ENCODE peak calls at places on chromosome 12, in ten cellular contexts. M is fibroblast of pulmonary artery; F is kidney tubule cell; G is GM19239; E is hepatic stellate cell; O is Calu3; W is left cardiac atrium; P is effector memory CD4-positive, alpha-beta T cell; Q is midbrain; U is uterus. A is an unnamed sample.

GRCh38 chr12:123075092-123075491 is 75.8 kb downstream of the PITPNM2 start:
- DNase-seq in O (no peak), F (no peak), W (no peak), E (no peak), U (no peak), Q (no peak), M (no peak), P (no peak), G (no peak), A (no peak)

GRCh38 chr12:130871286-130872178 is at the start of gene RAN:
- DNase-seq in Q (peak), O (peak), E (peak), P (peak), W (peak), M (peak), U (peak), F (peak), G (peak), A (peak)

GRCh38 chr12:94305293-94305957 is 154.2 kb downstream of the CEP83 start:
- DNase-seq in Q (no peak), M (no peak), U (no peak), P (no peak), E (no peak), O (no peak), W (no peak), F (no peak), G (no peak), A (no peak)

GRCh38 chr12:8709124-8709830 is 11.5 kb downstream of the RIMKLB start:
- DNase-seq in W (no peak), F (peak), G (no peak), M (no peak), E (peak), U (no peak), P (no peak), Q (peak), O (peak), A (no peak)

GRCh38 chr12:21759737-21760136 is 14.8 kb downstream of the KCNJ8 start:
- DNase-seq in F (no peak), P (no peak), M (no peak), Q (no peak), O (no peak), E (no peak), U (no peak), G (no peak), W (no peak), A (no peak)

GRCh38 chr12:95790025-95790911 is at the start of gene NTN4:
- DNase-seq in W (peak), F (peak), P (no peak), O (peak), Q (no peak), M (no peak), U (peak), G (no peak), E (peak), A (no peak)

GRCh38 chr12:38662851-38663250 is 242.5 kb downstream of the CPNE8 start:
- DNase-seq in W (no peak), G (no peak), U (no peak), P (no peak), F (no peak), M (peak), E (no peak), Q (no peak), O (no peak), A (no peak)

GRCh38 chr12:132642846-132643835 is 24.6 kb downstream of the P2RX2 start:
- DNase-seq in O (no peak), U (no peak), G (no peak), F (no peak), P (no peak), E (no peak), Q (no peak), M (no peak), W (no peak), A (no peak)

GRCh38 chr12:130136536-130136935 is 25.7 kb upstream of the FZD10 start:
- DNase-seq in M (no peak), G (no peak), U (no peak), O (no peak), Q (no peak), W (no peak), E (no peak), P (no peak), F (no peak), A (no peak)

GRCh38 chr12:52082988-52083637 is 3.6 kb downstream of the SMIM41 start:
- DNase-seq in O (peak), G (peak), E (peak), M (peak), U (no peak), W (peak), F (peak), Q (peak), P (peak), A (peak)

GRCh38 chr12:52953181-52953841 is 4.4 kb downstream of the KRT18 start:
- DNase-seq in E (no peak), G (no peak), U (no peak), P (no peak), Q (no peak), F (peak), O (no peak), W (no peak), M (no peak), A (no peak)

GRCh38 chr12:64883264-64884163 is 59.1 kb downstream of the TBC1D30 start:
- DNase-seq in U (no peak), E (peak), P (no peak), Q (no peak), F (no peak), G (no peak), W (no peak), M (no peak), O (no peak), A (no peak)

GRCh38 chr12:3122841-3123678 is 45.9 kb downstream of the TSPAN9 start:
- DNase-seq in Q (no peak), W (peak), E (peak), G (no peak), O (no peak), U (peak), P (no peak), M (peak), F (peak), A (no peak)

GRCh38 chr12:92466391-92467305 is 236.1 kb upstream of the PLEKHG7 start:
- DNase-seq in Q (peak), M (no peak), P (no peak), O (no peak), E (no peak), F (no peak), U (no peak), G (no peak), W (no peak), A (no peak)

GRCh38 chr12:12016284-12017100 is 54.2 kb upstream of the BCL2L14 start:
- DNase-seq in U (no peak), W (no peak), E (no peak), O (no peak), Q (no peak), M (peak), P (no peak), G (no peak), F (no peak), A (no peak)

GRCh38 chr12:19423531-19423930 is 15.8 kb upstream of the AEBP2 start:
- DNase-seq in O (no peak), Q (no peak), U (no peak), E (no peak), G (no peak), M (no peak), P (no peak), W (no peak), F (no peak), A (no peak)

A was measured in NCI-H460.